ENCODE peak calls at places on chromosomes 13 and 19, in four cellular contexts. R is IMR-90, Z is K562, X is HEK293T. D is an unnamed sample.

GRCh38 chr13:50910483-50910805 is 853 bp downstream of the RNASEH2B start:
- DNase-seq in R (peak), Z (no peak), X (peak), D (peak)

GRCh38 chr13:78325585-78325984 is 277.8 kb downstream of the POU4F1 start:
- DNase-seq in R (no peak), Z (no peak), X (no peak), D (no peak)

GRCh38 chr13:36919206-36919832 is 719 bp downstream of the SMAD9 start:
- DNase-seq in R (peak), Z (peak), X (peak), D (no peak)

GRCh38 chr19:28319918-28320317 is 893.0 kb downstream of the UQCRFS1 start:
- DNase-seq in R (no peak), Z (no peak), X (no peak), D (no peak)

GRCh38 chr13:36131215-36131930 is at the start of gene DCLK1:
- DNase-seq in R (no peak), Z (no peak), X (peak), D (no peak)

GRCh38 chr19:45340232-45340898 is at the start of gene KLC3:
- DNase-seq in R (no peak), Z (peak), X (peak), D (no peak)

GRCh38 chr13:45721203-45721731 is 19.1 kb downstream of the CBY2 start:
- DNase-seq in R (no peak), Z (no peak), X (no peak), D (no peak)

GRCh38 chr13:112859817-112860190 is 109.2 kb upstream of the MCF2L start:
- DNase-seq in R (peak), Z (no peak), X (no peak), D (no peak)

GRCh38 chr19:46815833-46816627 is 27.6 kb upstream of the SLC1A5 start:
- DNase-seq in R (no peak), Z (no peak), X (no peak), D (no peak)

GRCh38 chr13:108922108-108922507 is 292.7 kb downstream of the MYO16 start:
- DNase-seq in R (no peak), Z (no peak), X (no peak), D (no peak)

GRCh38 chr19:50708179-50708879 is 11.3 kb downstream of the SHANK1 start:
- DNase-seq in R (peak), Z (no peak), X (no peak), D (peak)

GRCh38 chr19:15330801-15331418 is 1.4 kb downstream of the BRD4 start:
- DNase-seq in R (peak), Z (peak), X (no peak), D (peak)

GRCh38 chr19:47097396-47098217 is 16.0 kb downstream of the ZC3H4 start:
- DNase-seq in R (no peak), Z (no peak), X (no peak), D (no peak)

GRCh38 chr19:39470724-39471339 is 9.8 kb upstream of the TIMM50 start:
- DNase-seq in R (peak), Z (no peak), X (no peak), D (no peak)

GRCh38 chr19:343451-343931 is 1.1 kb downstream of the MIER2 start:
- DNase-seq in R (no peak), Z (no peak), X (no peak), D (no peak)

GRCh38 chr19:29843180-29844051 is 31.6 kb downstream of the CCNE1 start:
- DNase-seq in R (no peak), Z (peak), X (no peak), D (no peak)

GRCh38 chr19:32976223-32976805 is 4.3 kb downstream of the FAAP24 start:
- DNase-seq in R (peak), Z (peak), X (peak), D (peak)

GRCh38 chr13:75838366-75839017 is 202.4 kb downstream of the LMO7 start:
- DNase-seq in R (no peak), Z (no peak), X (no peak), D (no peak)

GRCh38 chr19:24159707-24160106 is 72.7 kb downstream of the ZNF254 start:
- DNase-seq in R (peak), Z (no peak), X (peak), D (no peak)

GRCh38 chr13:91381371-91381770 is 17.1 kb upstream of the GPC5 start:
- DNase-seq in R (peak), Z (no peak), X (no peak), D (no peak)
- TF ChIP-seq BHLHE40 in R (no peak), Z (no peak), X (no peak), D (no peak)

GRCh38 chr19:31532034-31532433 is 182.8 kb upstream of the TSHZ3 start:
- DNase-seq in R (no peak), Z (no peak), X (no peak), D (no peak)
- TF ChIP-seq BHLHE40 in R (no peak), Z (no peak), X (no peak), D (no peak)

GRCh38 chr13:62375653-62376052 is 960.0 kb upstream of the PCDH20 start:
- DNase-seq in R (no peak), Z (no peak), X (no peak), D (no peak)

GRCh38 chr13:62377838-62378237 is 962.2 kb upstream of the PCDH20 start:
- DNase-seq in R (no peak), Z (no peak), X (no peak), D (no peak)
- TF ChIP-seq BHLHE40 in R (no peak), Z (no peak), X (no peak), D (no peak)

GRCh38 chr19:18940791-18941627 is at the start of gene HOMER3:
- DNase-seq in R (peak), Z (peak), X (peak), D (peak)
- TF ChIP-seq BHLHE40 in R (no peak), Z (no peak), X (no peak), D (no peak)

GRCh38 chr19:35556025-35556590 is 7.3 kb downstream of the ATP4A start:
- DNase-seq in R (no peak), Z (no peak), X (no peak), D (no peak)
- TF ChIP-seq BHLHE40 in R (no peak), Z (no peak), X (no peak), D (no peak)

DNA sequence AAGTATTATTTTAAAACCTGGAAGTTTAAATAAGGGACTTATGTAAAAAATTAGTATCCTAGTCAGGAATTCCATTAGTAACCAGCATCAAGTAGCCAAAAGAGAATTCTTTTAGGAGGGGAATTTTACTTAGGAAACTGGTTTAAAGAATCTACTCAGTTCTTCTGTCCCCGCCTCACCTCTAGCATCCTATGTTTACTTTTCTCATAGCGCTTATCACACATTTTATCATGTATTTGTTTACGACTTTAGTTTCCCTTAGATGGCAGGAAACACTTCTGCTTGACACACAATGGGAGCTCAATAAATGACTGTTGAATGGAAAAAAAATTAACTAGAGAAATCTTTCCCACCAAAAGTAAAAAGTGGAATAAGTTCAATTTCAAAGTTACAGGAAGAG is 229.1 kb downstream of the KLF5 start:
- DNase-seq in R (no peak), Z (no peak), X (no peak), D (no peak)
- TF ChIP-seq BHLHE40 in R (no peak), Z (no peak), X (no peak), D (no peak)

GRCh38 chr19:10292206-10292788 is 2.5 kb downstream of the ICAM5 start:
- DNase-seq in R (peak), Z (peak), X (peak), D (no peak)
- TF ChIP-seq BHLHE40 in R (peak), Z (peak), X (no peak), D (no peak)

GRCh38 chr19:18478545-18479311 is 40.8 kb upstream of the ISYNA1 start:
- DNase-seq in R (peak), Z (no peak), X (no peak), D (peak)
- TF ChIP-seq BHLHE40 in R (peak), Z (peak), X (no peak), D (no peak)

GRCh38 chr13:107211073-107211472 is 643.1 kb upstream of the ARGLU1 start:
- DNase-seq in R (peak), Z (peak), X (peak), D (peak)
- TF ChIP-seq BHLHE40 in R (no peak), Z (no peak), X (no peak), D (no peak)